ENCODE peak calls at places on chromosomes 13 and 19, in four cellular contexts. U is CD4-positive, CD25-positive, alpha-beta regulatory T cell; W is ovary; A is left lung. R is an unnamed sample.

GRCh38 chr13:110307697-110308376 is 753 bp downstream of the COL4A2 start:
- DNase-seq in U (no peak), W (peak; percentile 60), A (no peak), R (no peak)

GRCh38 chr13:114309806-114310410 is 4.4 kb upstream of the CHAMP1 start:
- DNase-seq in U (no peak), W (no peak), A (no peak), R (no peak)

GRCh38 chr19:50696065-50696425 is 23.6 kb downstream of the SHANK1 start:
- DNase-seq in U (no peak), W (no peak), A (no peak), R (no peak)

GRCh38 chr13:30577381-30577780 is 40.3 kb upstream of the USPL1 start:
- DNase-seq in U (peak; percentile 3), W (no peak), A (peak; percentile 45), R (no peak)

GRCh38 chr19:20273376-20273775 is 106.4 kb downstream of the ZNF486 start:
- DNase-seq in U (no peak), W (no peak), A (no peak), R (no peak)

GRCh38 chr13:47553329-47553977 is 447.6 kb downstream of the SUCLA2 start:
- DNase-seq in U (no peak), W (no peak), A (no peak), R (no peak)

GRCh38 chr19:13764821-13765394 is 586 bp downstream of the MRI1 start:
- DNase-seq in U (peak; percentile 30), W (peak; percentile 41), A (no peak), R (no peak)

GRCh38 chr13:53873558-53873957 is 844.9 kb downstream of the OLFM4 start:
- DNase-seq in U (no peak), W (no peak), A (no peak), R (no peak)

GRCh38 chr13:97145057-97145456 is 77.1 kb upstream of the MBNL2 start:
- DNase-seq in U (no peak), W (no peak), A (no peak), R (no peak)

GRCh38 chr19:10061717-10062310 is 24.3 kb upstream of the SHFL start:
- DNase-seq in U (no peak), W (no peak), A (no peak), R (no peak)

GRCh38 chr13:91133941-91134772 is 213.3 kb upstream of the MIR17HG start:
- DNase-seq in U (no peak), W (no peak), A (no peak), R (no peak)

GRCh38 chr19:7819337-7819736 is 10.7 kb upstream of the EVI5L start:
- DNase-seq in U (no peak), W (no peak), A (no peak), R (no peak)

GRCh38 chr19:42129399-42130253 is 2.6 kb downstream of the POU2F2 start:
- DNase-seq in U (no peak), W (no peak), A (peak; percentile 49), R (no peak)

GRCh38 chr19:4609878-4610511 is 29.3 kb upstream of the TNFAIP8L1 start:
- DNase-seq in U (no peak), W (no peak), A (peak; percentile 36), R (peak; percentile 76)

GRCh38 chr19:48398329-48399235 is 5.1 kb downstream of the GRIN2D start:
- DNase-seq in U (peak; percentile 70), W (peak; percentile 50), A (peak; percentile 83), R (peak; percentile 92)

GRCh38 chr13:83333614-83334388 is 548.5 kb downstream of the SLITRK1 start:
- DNase-seq in U (no peak), W (no peak), A (no peak), R (no peak)

GRCh38 chr13:55345197-55345596 is 1795.5 kb upstream of the PRR20A start:
- DNase-seq in U (no peak), W (no peak), A (no peak), R (no peak)

GRCh38 chr13:44425815-44426078 is 52.1 kb downstream of the SERP2 start:
- DNase-seq in U (no peak), W (no peak), A (no peak), R (no peak)

GRCh38 chr13:109840201-109840892 is 54.0 kb upstream of the IRS2 start:
- DNase-seq in U (no peak), W (no peak), A (no peak), R (no peak)

GRCh38 chr19:46624958-46625661 is at the start of gene PTGIR:
- DNase-seq in U (no peak), W (no peak), A (peak; percentile 72), R (peak; percentile 91)

GRCh38 chr13:39159393-39159792 is 121.1 kb downstream of the NHLRC3 start:
- DNase-seq in U (no peak), W (no peak), A (no peak), R (no peak)

GRCh38 chr13:52950436-52950960 is 78.1 kb upstream of the OLFM4 start:
- DNase-seq in U (no peak), W (no peak), A (no peak), R (no peak)

GRCh38 chr19:39172700-39173501 is 23.9 kb upstream of the NCCRP1 start:
- DNase-seq in U (no peak), W (peak; percentile 29), A (no peak), R (no peak)

GRCh38 chr19:30719189-30719990 is 347.2 kb downstream of the ZNF536 start:
- DNase-seq in U (no peak), W (peak; percentile 80), A (peak; percentile 45), R (peak; percentile 91)

GRCh38 chr13:85575110-85575509 is 224.1 kb downstream of the SLITRK6 start:
- DNase-seq in U (no peak), W (no peak), A (no peak), R (no peak)

GRCh38 chr13:114097893-114098688 is 34.3 kb downstream of the RASA3 start:
- DNase-seq in U (no peak), W (peak; percentile 16), A (peak; percentile 26), R (peak; percentile 42)

GRCh38 chr13:110682746-110683145 is 23.2 kb downstream of the CARS2 start:
- DNase-seq in U (no peak), W (no peak), A (no peak), R (no peak)

GRCh38 chr19:19410553-19411550 is 5.4 kb downstream of the GATAD2A start:
- DNase-seq in U (no peak), W (no peak), A (no peak), R (no peak)

GRCh38 chr19:5292453-5292842 is 48.2 kb downstream of the PTPRS start:
- DNase-seq in U (peak; percentile 10), W (no peak), A (no peak), R (peak; percentile 32)

GRCh38 chr13:20525144-20525600 is 485 bp downstream of the CRYL1 start:
- DNase-seq in U (no peak), W (peak; percentile 36), A (peak; percentile 43), R (peak; percentile 61)

DNA sequence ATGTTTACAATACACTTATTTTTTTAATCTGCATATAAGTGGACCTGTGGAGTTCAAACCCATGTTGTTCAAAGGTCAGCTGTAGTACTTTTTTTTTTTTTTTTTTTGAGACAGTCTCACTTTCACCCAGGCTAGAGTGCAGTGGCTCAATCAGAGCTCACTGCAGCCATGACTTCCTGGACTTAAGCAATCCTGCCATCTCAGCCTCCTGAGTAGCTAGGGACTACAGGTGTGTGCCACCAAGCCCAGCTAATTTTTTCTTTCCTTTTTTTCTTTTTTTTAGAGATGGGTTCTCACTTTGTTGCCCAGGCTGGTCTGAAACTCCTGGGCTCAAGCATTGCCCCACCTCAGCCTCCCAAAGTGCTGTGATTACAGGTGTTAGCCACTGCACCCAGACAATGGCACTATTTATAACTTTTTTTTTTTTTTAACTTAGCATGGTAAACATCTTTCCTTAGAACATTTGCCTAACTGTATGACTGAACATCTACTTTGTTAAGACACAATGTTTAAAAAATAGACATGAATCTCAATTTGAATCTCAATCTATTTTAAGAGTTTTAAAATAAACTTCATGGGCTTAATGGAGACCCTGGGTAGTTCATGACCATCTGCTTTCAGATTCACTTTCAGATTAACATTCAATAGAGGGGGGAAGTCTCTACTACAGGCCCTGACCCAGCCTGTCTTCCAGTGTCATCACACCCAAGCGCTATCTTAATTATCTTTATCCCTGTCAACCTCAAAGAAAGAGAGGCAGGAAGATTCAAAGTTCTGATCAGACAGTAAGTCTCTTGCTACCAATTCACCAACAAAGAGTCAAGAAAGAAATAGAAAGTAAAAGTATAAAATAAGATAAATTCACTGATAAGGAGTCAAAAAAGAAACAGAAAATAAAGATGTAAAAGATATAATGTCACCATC is 97.7 kb upstream of the DOCK9 start:
- DNase-seq in U (no peak), W (no peak), A (no peak), R (no peak)
- H3K4me1 ChIP-seq in U (peaks cover 19% of the 10 kb centered on the region), W (no peaks in the 10 kb centered on the region), A (no peaks in the 10 kb centered on the region), R (no peaks in the 10 kb centered on the region)

GRCh38 chr19:461664-462551 is 1.1 kb upstream of the SHC2 start:
- DNase-seq in U (no peak), W (no peak), A (no peak), R (peak; percentile 64)
- H3K4me3 ChIP-seq in U (no peak overlapping the region), W (peak overlapping the region; percentile 67), A (peak overlapping the region; percentile 35), R (peak overlapping the region; percentile 95)

DNA sequence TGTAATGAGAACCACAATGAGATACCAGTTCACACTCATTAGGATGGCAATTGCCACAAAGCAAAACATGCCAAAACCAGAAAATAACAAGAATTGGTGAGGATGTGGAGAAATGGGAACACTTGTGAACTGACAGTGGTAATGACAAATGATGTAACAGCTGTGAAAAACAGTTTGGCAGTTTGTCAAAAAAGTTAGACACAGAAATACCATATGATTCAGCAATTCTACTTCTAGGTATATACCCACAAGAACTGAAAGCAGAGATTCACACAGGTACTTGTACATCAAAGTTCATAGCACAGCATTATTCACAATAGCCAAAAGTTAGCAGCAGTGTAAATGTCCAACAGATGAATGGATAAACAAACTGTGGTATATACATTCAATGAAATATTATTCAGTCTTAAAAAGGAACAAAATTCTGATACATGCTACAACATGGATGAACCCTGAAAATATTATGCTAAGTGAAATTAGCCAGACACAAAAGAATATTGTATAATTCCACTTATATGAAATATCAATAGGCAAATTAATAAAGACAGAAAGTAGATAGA is 96.5 kb downstream of the UGGT2 start:
- DNase-seq in U (no peak), W (no peak), A (no peak), R (no peak)
- H3K4me1 ChIP-seq in U (no peaks in the 10 kb centered on the region), W (no peaks in the 10 kb centered on the region), A (no peaks in the 10 kb centered on the region), R (no peaks in the 10 kb centered on the region)

DNA sequence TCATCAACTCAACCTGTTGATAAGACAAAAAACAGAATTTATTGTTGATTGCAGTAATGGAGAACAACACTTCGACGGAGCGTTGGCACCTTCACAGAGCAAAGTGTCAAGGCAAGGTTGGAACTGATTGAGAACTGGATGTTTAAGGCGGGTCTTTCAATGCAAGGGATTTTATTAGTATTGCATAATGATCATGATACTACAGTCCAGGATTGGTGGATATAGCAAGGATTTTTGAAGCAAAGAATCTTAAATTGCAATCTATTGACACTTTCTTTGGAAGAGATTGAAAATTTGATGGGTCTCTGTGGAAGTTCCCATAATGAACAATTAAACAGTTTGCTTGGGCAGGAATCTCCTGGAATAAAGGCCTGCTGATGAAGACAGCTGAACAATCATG is 632 bp upstream of the ZNF235 start:
- DNase-seq in U (no peak), W (no peak), A (no peak), R (no peak)
- H3K4me3 ChIP-seq in U (peak overlapping the region; percentile 93), W (no peak overlapping the region), A (peak overlapping the region; percentile 72), R (peak overlapping the region; percentile 81)

R was measured in right cardiac atrium.